ENCODE peak calls at places on chromosomes 12 and 14, in nine cellular contexts. One of them, this sample, is unnamed.
A peak's percentile ranks its signal among the peaks of the same experiment; 100 is the strongest.

GRCh38 chr12:62267026-62267425 is 6.8 kb downstream of the USP15 start:
- DNase-seq in AG09319: no peak
- DNase-seq in upper lobe of right lung: no peak
- DNase-seq in Panc1: no peak
- DNase-seq in mammary epithelial cell: no peak
- DNase-seq in sigmoid colon: no peak
- DNase-seq in stomach: no peak
- DNase-seq in CD8-positive, alpha-beta T cell: no peak
- DNase-seq in neural crest cell: no peak
- DNase-seq in this sample: no peak

GRCh38 chr12:85688837-85689236 is 147.4 kb downstream of the RASSF9 start:
- DNase-seq in AG09319: no peak
- DNase-seq in CD8-positive, alpha-beta T cell: no peak
- DNase-seq in upper lobe of right lung: no peak
- DNase-seq in neural crest cell: no peak
- DNase-seq in Panc1: no peak
- DNase-seq in stomach: no peak
- DNase-seq in mammary epithelial cell: no peak
- DNase-seq in sigmoid colon: no peak
- DNase-seq in this sample: no peak

GRCh38 chr12:25935355-25936144 is 22.9 kb upstream of the RASSF8 start:
- DNase-seq in stomach: no peak
- DNase-seq in CD8-positive, alpha-beta T cell: no peak
- DNase-seq in neural crest cell: no peak
- DNase-seq in sigmoid colon: no peak
- DNase-seq in upper lobe of right lung: no peak
- DNase-seq in Panc1: no peak
- DNase-seq in AG09319: no peak
- DNase-seq in mammary epithelial cell: no peak
- DNase-seq in this sample: no peak

GRCh38 chr12:57129311-57130288 is 1.3 kb downstream of the LRP1 start:
- DNase-seq in CD8-positive, alpha-beta T cell: no peak
- DNase-seq in neural crest cell: no peak
- DNase-seq in AG09319: no peak
- DNase-seq in stomach: no peak
- DNase-seq in mammary epithelial cell: peak; percentile 30
- DNase-seq in Panc1: no peak
- DNase-seq in upper lobe of right lung: no peak
- DNase-seq in sigmoid colon: peak; percentile 88
- DNase-seq in this sample: no peak

GRCh38 chr14:59422069-59422881 is 42.9 kb downstream of the GPR135 start:
- DNase-seq in CD8-positive, alpha-beta T cell: no peak
- DNase-seq in neural crest cell: no peak
- DNase-seq in upper lobe of right lung: no peak
- DNase-seq in AG09319: no peak
- DNase-seq in stomach: no peak
- DNase-seq in sigmoid colon: no peak
- DNase-seq in mammary epithelial cell: no peak
- DNase-seq in Panc1: no peak
- DNase-seq in this sample: no peak

GRCh38 chr12:11067514-11067913 is 5.4 kb upstream of the TAS2R46 start:
- DNase-seq in Panc1: no peak
- DNase-seq in AG09319: peak; percentile 16
- DNase-seq in CD8-positive, alpha-beta T cell: no peak
- DNase-seq in neural crest cell: no peak
- DNase-seq in upper lobe of right lung: no peak
- DNase-seq in mammary epithelial cell: peak; percentile 17
- DNase-seq in stomach: no peak
- DNase-seq in sigmoid colon: peak; percentile 71
- DNase-seq in this sample: no peak

GRCh38 chr12:59357811-59358210 is 238.0 kb upstream of the SLC16A7 start:
- DNase-seq in mammary epithelial cell: peak; percentile 41
- DNase-seq in CD8-positive, alpha-beta T cell: no peak
- DNase-seq in upper lobe of right lung: no peak
- DNase-seq in AG09319: no peak
- DNase-seq in stomach: no peak
- DNase-seq in Panc1: no peak
- DNase-seq in sigmoid colon: no peak
- DNase-seq in neural crest cell: no peak
- DNase-seq in this sample: no peak

GRCh38 chr12:9687228-9687627 is 17.7 kb downstream of the CLEC2D start:
- DNase-seq in Panc1: no peak
- DNase-seq in AG09319: no peak
- DNase-seq in mammary epithelial cell: no peak
- DNase-seq in neural crest cell: no peak
- DNase-seq in sigmoid colon: no peak
- DNase-seq in CD8-positive, alpha-beta T cell: no peak
- DNase-seq in stomach: no peak
- DNase-seq in upper lobe of right lung: no peak
- DNase-seq in this sample: no peak

GRCh38 chr12:59164991-59165718 is 244.9 kb upstream of the LRIG3 start:
- DNase-seq in CD8-positive, alpha-beta T cell: no peak
- DNase-seq in AG09319: no peak
- DNase-seq in mammary epithelial cell: peak; percentile 36
- DNase-seq in neural crest cell: no peak
- DNase-seq in upper lobe of right lung: no peak
- DNase-seq in Panc1: peak; percentile 10
- DNase-seq in stomach: no peak
- DNase-seq in sigmoid colon: no peak
- DNase-seq in this sample: no peak

GRCh38 chr14:47826809-47827208 is 151.4 kb upstream of the MDGA2 start:
- DNase-seq in stomach: no peak
- DNase-seq in sigmoid colon: no peak
- DNase-seq in Panc1: no peak
- DNase-seq in AG09319: no peak
- DNase-seq in neural crest cell: no peak
- DNase-seq in upper lobe of right lung: no peak
- DNase-seq in mammary epithelial cell: no peak
- DNase-seq in CD8-positive, alpha-beta T cell: no peak
- DNase-seq in this sample: no peak

GRCh38 chr12:106898001-106898966 is 57.4 kb upstream of the TMEM263 start:
- DNase-seq in Panc1: no peak
- DNase-seq in upper lobe of right lung: no peak
- DNase-seq in stomach: no peak
- DNase-seq in CD8-positive, alpha-beta T cell: no peak
- DNase-seq in neural crest cell: peak; percentile 46
- DNase-seq in mammary epithelial cell: no peak
- DNase-seq in sigmoid colon: no peak
- DNase-seq in AG09319: no peak
- DNase-seq in this sample: no peak

DNA sequence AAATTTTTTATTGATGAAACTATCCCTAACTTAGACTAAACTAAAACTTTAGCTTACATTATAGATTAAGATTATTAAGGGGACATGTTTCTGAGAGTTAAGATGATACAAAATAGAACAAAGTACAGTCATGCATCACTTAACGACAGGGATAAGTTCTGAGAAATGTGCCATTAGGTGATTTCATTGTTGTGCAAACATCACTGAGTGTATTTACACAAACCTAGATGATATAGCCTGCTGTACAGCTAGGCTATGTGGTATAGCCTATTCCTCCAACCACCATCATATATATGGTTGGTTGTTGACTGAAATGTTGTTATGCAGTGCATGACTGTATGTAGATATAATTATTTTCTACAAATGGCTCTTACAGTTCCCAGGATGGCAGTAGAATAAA is 46.5 kb downstream of the ATP6V1D start:
- DNase-seq in CD8-positive, alpha-beta T cell: no peak
- DNase-seq in neural crest cell: no peak
- DNase-seq in stomach: no peak
- DNase-seq in sigmoid colon: no peak
- DNase-seq in upper lobe of right lung: no peak
- DNase-seq in AG09319: no peak
- DNase-seq in Panc1: no peak
- DNase-seq in mammary epithelial cell: no peak
- DNase-seq in this sample: no peak
- TF ChIP-seq CTCF in CD8-positive, alpha-beta T cell: no peak
- TF ChIP-seq CTCF in neural crest cell: no peak
- TF ChIP-seq CTCF in stomach: no peak
- TF ChIP-seq CTCF in sigmoid colon: no peak
- TF ChIP-seq CTCF in upper lobe of right lung: no peak
- TF ChIP-seq CTCF in AG09319: no peak
- TF ChIP-seq CTCF in Panc1: no peak
- TF ChIP-seq CTCF in mammary epithelial cell: no peak
- TF ChIP-seq CTCF in this sample: no peak

GRCh38 chr14:41925409-41925808 is 318.7 kb downstream of the LRFN5 start:
- DNase-seq in AG09319: no peak
- DNase-seq in stomach: no peak
- DNase-seq in sigmoid colon: no peak
- DNase-seq in neural crest cell: no peak
- DNase-seq in CD8-positive, alpha-beta T cell: no peak
- DNase-seq in upper lobe of right lung: no peak
- DNase-seq in Panc1: peak; percentile 17
- DNase-seq in mammary epithelial cell: no peak
- DNase-seq in this sample: no peak
- TF ChIP-seq CTCF in AG09319: peak; percentile 15
- TF ChIP-seq CTCF in stomach: no peak
- TF ChIP-seq CTCF in sigmoid colon: no peak
- TF ChIP-seq CTCF in neural crest cell: peak; percentile 37
- TF ChIP-seq CTCF in CD8-positive, alpha-beta T cell: no peak
- TF ChIP-seq CTCF in upper lobe of right lung: no peak
- TF ChIP-seq CTCF in Panc1: peak; percentile 56
- TF ChIP-seq CTCF in mammary epithelial cell: no peak
- TF ChIP-seq CTCF in this sample: peak; percentile 47

DNA sequence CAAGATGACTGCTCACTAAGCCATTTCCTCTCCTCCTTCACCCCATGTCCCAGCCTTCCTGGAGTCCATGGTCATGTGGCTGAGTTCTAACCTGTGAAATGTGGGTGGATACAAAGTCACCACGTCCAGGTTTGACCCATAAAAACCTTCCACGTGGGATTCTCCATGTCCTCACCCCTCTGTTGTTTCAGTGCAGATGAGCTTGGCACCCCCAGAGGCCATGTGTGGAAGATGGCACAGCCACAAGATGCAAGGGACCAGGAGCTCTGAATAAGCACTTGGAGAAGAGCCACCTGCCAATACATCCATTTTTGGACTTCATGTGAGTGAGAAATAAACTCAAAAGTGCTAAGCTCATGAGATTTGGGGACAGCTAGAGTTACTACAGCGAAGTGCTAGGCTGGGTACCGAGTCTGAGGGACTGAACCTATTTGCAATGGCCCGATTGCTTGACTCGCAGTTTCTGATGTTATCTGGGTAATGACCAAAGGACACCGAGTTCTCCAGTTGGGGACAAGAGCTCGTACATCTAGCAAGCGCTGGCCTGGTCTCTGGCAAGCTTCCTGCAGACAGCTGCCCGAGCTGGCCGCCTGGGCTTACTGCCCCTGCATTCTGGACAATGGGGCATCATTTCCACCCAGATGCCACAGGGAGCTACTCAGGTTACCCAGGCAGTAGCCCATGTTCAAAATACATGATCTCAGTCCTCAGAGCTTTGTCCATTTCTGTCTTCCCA is 7.7 kb upstream of the SLC24A4 start:
- DNase-seq in upper lobe of right lung: no peak
- DNase-seq in neural crest cell: no peak
- DNase-seq in AG09319: no peak
- DNase-seq in stomach: no peak
- DNase-seq in CD8-positive, alpha-beta T cell: no peak
- DNase-seq in Panc1: no peak
- DNase-seq in mammary epithelial cell: no peak
- DNase-seq in sigmoid colon: no peak
- DNase-seq in this sample: no peak
- TF ChIP-seq CTCF in upper lobe of right lung: no peak
- TF ChIP-seq CTCF in neural crest cell: no peak
- TF ChIP-seq CTCF in AG09319: no peak
- TF ChIP-seq CTCF in stomach: no peak
- TF ChIP-seq CTCF in CD8-positive, alpha-beta T cell: no peak
- TF ChIP-seq CTCF in Panc1: no peak
- TF ChIP-seq CTCF in mammary epithelial cell: no peak
- TF ChIP-seq CTCF in sigmoid colon: no peak
- TF ChIP-seq CTCF in this sample: no peak

DNA sequence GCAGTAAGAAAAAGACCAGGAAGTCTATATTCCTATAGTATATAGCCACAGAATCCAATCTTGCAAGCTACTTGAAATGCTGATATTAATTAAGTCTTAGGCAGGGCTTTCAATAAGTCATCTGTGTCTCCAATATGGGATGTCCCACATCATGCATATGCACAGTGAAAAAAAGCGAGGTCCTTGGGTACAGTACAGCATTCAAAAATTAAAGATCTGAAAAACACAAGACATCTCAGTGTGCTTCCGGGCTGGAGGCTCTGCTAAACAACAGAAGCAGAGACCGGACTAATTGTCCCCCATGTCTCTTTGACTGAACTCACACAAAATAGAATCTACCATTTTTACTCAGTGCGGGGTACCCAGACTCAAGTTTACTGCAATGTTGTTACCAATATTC is 156.0 kb downstream of the DAD1 start:
- DNase-seq in sigmoid colon: no peak
- DNase-seq in CD8-positive, alpha-beta T cell: no peak
- DNase-seq in mammary epithelial cell: no peak
- DNase-seq in Panc1: no peak
- DNase-seq in neural crest cell: no peak
- DNase-seq in stomach: no peak
- DNase-seq in AG09319: no peak
- DNase-seq in upper lobe of right lung: no peak
- DNase-seq in this sample: no peak
- TF ChIP-seq CTCF in sigmoid colon: no peak
- TF ChIP-seq CTCF in CD8-positive, alpha-beta T cell: no peak
- TF ChIP-seq CTCF in mammary epithelial cell: no peak
- TF ChIP-seq CTCF in Panc1: no peak
- TF ChIP-seq CTCF in neural crest cell: no peak
- TF ChIP-seq CTCF in stomach: no peak
- TF ChIP-seq CTCF in AG09319: no peak
- TF ChIP-seq CTCF in upper lobe of right lung: no peak
- TF ChIP-seq CTCF in this sample: no peak

GRCh38 chr14:64038857-64039542 is 186.2 kb downstream of the SYNE2 start:
- DNase-seq in Panc1: no peak
- DNase-seq in AG09319: no peak
- DNase-seq in stomach: no peak
- DNase-seq in sigmoid colon: no peak
- DNase-seq in CD8-positive, alpha-beta T cell: no peak
- DNase-seq in neural crest cell: no peak
- DNase-seq in upper lobe of right lung: no peak
- DNase-seq in mammary epithelial cell: no peak
- DNase-seq in this sample: no peak

GRCh38 chr14:64045091-64045490 is 192.3 kb downstream of the SYNE2 start:
- DNase-seq in sigmoid colon: no peak
- DNase-seq in upper lobe of right lung: no peak
- DNase-seq in neural crest cell: no peak
- DNase-seq in CD8-positive, alpha-beta T cell: no peak
- DNase-seq in AG09319: no peak
- DNase-seq in Panc1: no peak
- DNase-seq in mammary epithelial cell: no peak
- DNase-seq in stomach: no peak
- DNase-seq in this sample: no peak

GRCh38 chr14:64035143-64035542 is 182.3 kb downstream of the SYNE2 start:
- DNase-seq in mammary epithelial cell: no peak
- DNase-seq in sigmoid colon: no peak
- DNase-seq in stomach: no peak
- DNase-seq in CD8-positive, alpha-beta T cell: no peak
- DNase-seq in neural crest cell: no peak
- DNase-seq in AG09319: peak; percentile 12
- DNase-seq in Panc1: no peak
- DNase-seq in upper lobe of right lung: no peak
- DNase-seq in this sample: no peak

GRCh38 chr14:64040044-64040443 is 187.2 kb downstream of the SYNE2 start:
- DNase-seq in stomach: no peak
- DNase-seq in sigmoid colon: no peak
- DNase-seq in CD8-positive, alpha-beta T cell: no peak
- DNase-seq in mammary epithelial cell: no peak
- DNase-seq in AG09319: no peak
- DNase-seq in neural crest cell: no peak
- DNase-seq in Panc1: no peak
- DNase-seq in upper lobe of right lung: no peak
- DNase-seq in this sample: no peak
- TF ChIP-seq CTCF in stomach: no peak
- TF ChIP-seq CTCF in sigmoid colon: no peak
- TF ChIP-seq CTCF in CD8-positive, alpha-beta T cell: no peak
- TF ChIP-seq CTCF in mammary epithelial cell: peak; percentile 35
- TF ChIP-seq CTCF in AG09319: peak; percentile 37
- TF ChIP-seq CTCF in neural crest cell: peak; percentile 38
- TF ChIP-seq CTCF in Panc1: no peak
- TF ChIP-seq CTCF in upper lobe of right lung: peak; percentile 4
- TF ChIP-seq CTCF in this sample: peak; percentile 82